ENCODE peak calls at places on chromosomes 2 and 18, in five cellular contexts. A, F, E, L and J are unnamed samples.

GRCh38 chr2:207239222-207239674 is 73.5 kb upstream of the KLF7 start:
- DNase-seq in A (peak), F (no peak), E (peak), L (peak), J (no peak)

GRCh38 chr2:100959225-100959880 is 42.7 kb upstream of the RPL31 start:
- DNase-seq in A (no peak), F (no peak), E (peak), L (no peak), J (no peak)

GRCh38 chr2:191869781-191870180 is 22.9 kb upstream of the CAVIN2 start:
- DNase-seq in A (no peak), F (no peak), E (peak), L (no peak), J (peak)

GRCh38 chr2:45256867-45257641 is 247.8 kb upstream of the SIX2 start:
- DNase-seq in A (no peak), F (no peak), E (no peak), L (no peak), J (no peak)

GRCh38 chr18:40810371-40810770 is 1144.7 kb upstream of the PIK3C3 start:
- DNase-seq in A (no peak), F (no peak), E (no peak), L (peak), J (peak)

GRCh38 chr2:113240150-113240914 is 38.4 kb downstream of the PAX8 start:
- DNase-seq in A (peak), F (no peak), E (no peak), L (no peak), J (peak)

GRCh38 chr2:219362524-219363164 is 25.1 kb downstream of the DNPEP start:
- DNase-seq in A (peak), F (no peak), E (peak), L (peak), J (peak)

GRCh38 chr2:100968146-100969145 is 33.6 kb upstream of the RPL31 start:
- DNase-seq in A (no peak), F (no peak), E (no peak), L (no peak), J (no peak)

GRCh38 chr2:39989888-39990287 is 210.8 kb upstream of the THUMPD2 start:
- DNase-seq in A (no peak), F (no peak), E (peak), L (peak), J (no peak)

GRCh38 chr2:172449916-172450550 is 22.6 kb downstream of the ITGA6 start:
- DNase-seq in A (no peak), F (no peak), E (no peak), L (no peak), J (no peak)

GRCh38 chr2:23425338-23425871 is 40.4 kb downstream of the KLHL29 start:
- DNase-seq in A (no peak), F (no peak), E (no peak), L (peak), J (no peak)

GRCh38 chr2:191631754-191632153 is 46.2 kb upstream of the NABP1 start:
- DNase-seq in A (peak), F (no peak), E (no peak), L (no peak), J (no peak)

GRCh38 chr2:26630669-26631360 is 10.4 kb downstream of the CIB4 start:
- DNase-seq in A (no peak), F (no peak), E (peak), L (peak), J (peak)

GRCh38 chr2:238761802-238762373 is 86.0 kb upstream of the TWIST2 start:
- DNase-seq in A (no peak), F (no peak), E (no peak), L (peak), J (peak)

GRCh38 chr18:33156906-33157470 is 283.5 kb downstream of the CCDC178 start:
- DNase-seq in A (no peak), F (no peak), E (no peak), L (no peak), J (no peak)

GRCh38 chr18:57434536-57435494 is at the start of gene ONECUT2:
- DNase-seq in A (peak), F (no peak), E (peak), L (peak), J (peak)

GRCh38 chr2:68948695-68949094 is 4.0 kb downstream of the GKN2 start:
- DNase-seq in A (no peak), F (no peak), E (no peak), L (no peak), J (no peak)